ENCODE peak calls at places on chromosome X, in seven cellular contexts. Y is GM12878, C is SK-N-SH, I is neural progenitor cell, K is fibroblast of lung, B is trophoblast cell, E is hepatocyte. N is an unnamed sample.

GRCh38 chrX:65601530-65602281 is 65.7 kb upstream of the MSN start:
- DNase-seq in I (no peak), K (peak), B (no peak), Y (no peak), E (peak), C (no peak), N (peak)

GRCh38 chrX:97482901-97483300 is 599.2 kb downstream of the RPA4 start:
- DNase-seq in C (no peak), E (no peak), K (no peak), I (no peak), Y (no peak), B (no peak), N (no peak)

GRCh38 chrX:137033774-137034507 is at the start of gene GPR101:
- DNase-seq in B (no peak), E (peak), K (no peak), I (peak), C (peak), Y (no peak), N (peak)

GRCh38 chrX:39709364-39709763 is 388.4 kb downstream of the BCOR start:
- DNase-seq in Y (no peak), K (no peak), E (no peak), C (no peak), I (no peak), B (no peak), N (no peak)

GRCh38 chrX:132858018-132858417 is 100.4 kb downstream of the HS6ST2 start:
- DNase-seq in E (no peak), I (no peak), C (no peak), B (no peak), K (peak), Y (no peak), N (no peak)

GRCh38 chrX:139929876-139930275 is 3.0 kb downstream of the ATP11C start:
- DNase-seq in B (no peak), C (no peak), Y (no peak), E (no peak), K (no peak), I (peak), N (no peak)

GRCh38 chrX:107448625-107449468 is 605 bp upstream of the FRMPD3 start:
- DNase-seq in B (no peak), C (peak), E (peak), I (peak), K (no peak), Y (no peak), N (peak)

GRCh38 chrX:70554081-70554480 is 109.4 kb downstream of the DLG3 start:
- DNase-seq in K (peak), Y (no peak), I (no peak), C (no peak), B (no peak), E (peak), N (peak)

GRCh38 chrX:36019164-36019563 is 99.6 kb downstream of the CFAP47 start:
- DNase-seq in Y (no peak), E (peak), B (no peak), I (no peak), K (no peak), C (no peak), N (no peak)

GRCh38 chrX:154829102-154829501 is 5.4 kb downstream of the SMIM9 start:
- DNase-seq in K (no peak), I (no peak), Y (no peak), B (no peak), C (no peak), E (no peak), N (no peak)

GRCh38 chrX:154829926-154830442 is 4.5 kb downstream of the SMIM9 start:
- DNase-seq in I (no peak), K (no peak), E (no peak), B (no peak), C (no peak), Y (no peak), N (no peak)

GRCh38 chrX:154827194-154827593 is 7.3 kb downstream of the SMIM9 start:
- DNase-seq in I (no peak), K (no peak), C (no peak), B (no peak), Y (no peak), E (no peak), N (no peak)

GRCh38 chrX:154824638-154825037 is 9.8 kb downstream of the SMIM9 start:
- DNase-seq in C (no peak), I (no peak), B (peak), K (no peak), Y (no peak), E (no peak), N (no peak)

GRCh38 chrX:154827624-154828408 is 6.6 kb downstream of the SMIM9 start:
- DNase-seq in C (no peak), I (no peak), E (no peak), B (no peak), Y (peak), K (no peak), N (no peak)
- H3K4me2 ChIP-seq in C (no peak), I (no peak), E (no peak), B (no peak), Y (peak), K (no peak), N (no peak)

DNA sequence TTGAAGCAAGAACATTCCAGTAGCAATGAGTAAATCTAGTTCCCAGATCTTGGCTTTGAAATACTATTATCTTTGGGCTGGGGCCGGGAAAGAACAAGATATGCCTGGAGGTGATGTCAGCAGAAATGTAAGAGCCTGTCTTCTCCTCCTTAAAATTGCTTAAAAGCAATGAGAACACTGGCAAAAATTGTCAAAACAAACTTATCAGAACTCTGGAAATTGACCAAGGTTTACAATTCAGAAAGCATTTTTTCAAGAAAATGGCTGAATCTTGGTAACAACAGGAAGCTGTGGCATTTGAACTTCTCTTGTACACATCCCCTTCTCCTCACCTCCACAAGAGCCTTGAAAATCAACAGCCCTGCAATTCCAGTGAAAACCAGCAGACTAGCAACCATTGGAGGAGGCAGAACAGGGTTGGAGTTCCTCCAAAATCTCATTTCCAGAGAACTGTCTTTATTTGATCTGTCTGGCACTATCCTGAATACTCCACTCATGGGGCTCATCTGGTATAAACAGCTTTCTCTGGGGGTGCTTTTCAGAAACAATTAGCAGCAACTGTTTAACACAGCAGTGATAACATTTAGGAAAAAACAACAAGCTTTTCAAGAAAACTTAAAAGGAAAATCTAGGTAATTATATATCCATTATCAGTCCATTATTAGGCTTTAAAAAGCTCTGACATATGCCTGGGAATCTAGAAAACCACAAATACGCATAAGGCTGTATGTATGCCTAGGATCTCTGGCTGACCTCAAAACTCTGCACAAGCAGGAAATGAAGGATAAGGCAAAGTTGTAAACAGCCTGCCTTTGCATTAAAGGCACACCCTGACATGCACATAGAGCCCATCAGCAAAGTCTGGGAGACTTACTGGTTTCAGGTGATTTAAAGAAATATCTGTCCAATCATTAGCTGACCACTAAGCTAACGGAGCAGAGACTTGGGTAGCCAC is 13.7 kb downstream of the TIMP1 start:
- DNase-seq in K (peak), Y (no peak), B (no peak), C (no peak), I (no peak), E (no peak), N (peak)
- H3K4me2 ChIP-seq in K (no peak), Y (no peak), B (no peak), C (no peak), I (no peak), E (no peak), N (no peak)

DNA sequence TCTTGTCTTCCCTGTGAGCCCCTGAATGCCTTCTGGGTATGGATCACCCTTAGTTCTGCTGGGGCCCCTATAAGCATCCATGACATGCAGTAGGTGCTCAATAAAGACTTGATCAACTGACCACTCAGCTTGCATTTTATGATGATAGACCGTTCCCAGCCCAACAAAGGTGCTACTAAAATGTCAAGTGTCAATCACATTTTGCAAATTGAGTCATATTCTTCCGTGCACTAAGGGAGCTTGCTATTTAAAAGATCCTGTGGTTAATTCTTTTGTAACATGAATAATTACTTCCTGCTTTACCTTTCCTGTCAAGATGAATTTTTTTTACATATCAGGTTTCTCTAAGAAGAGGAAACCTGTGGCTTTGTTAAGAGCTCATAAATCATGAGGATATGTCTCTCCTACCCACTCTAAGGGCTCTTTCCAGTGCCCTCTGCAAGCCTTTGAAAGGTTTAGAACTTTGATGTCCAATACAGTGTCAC is 47.6 kb downstream of the SH3KBP1 start:
- DNase-seq in B (no peak), E (no peak), I (no peak), K (no peak), C (no peak), Y (peak), N (no peak)
- H3K4me2 ChIP-seq in B (no peak), E (no peak), I (no peak), K (no peak), C (no peak), Y (peak), N (no peak)

DNA sequence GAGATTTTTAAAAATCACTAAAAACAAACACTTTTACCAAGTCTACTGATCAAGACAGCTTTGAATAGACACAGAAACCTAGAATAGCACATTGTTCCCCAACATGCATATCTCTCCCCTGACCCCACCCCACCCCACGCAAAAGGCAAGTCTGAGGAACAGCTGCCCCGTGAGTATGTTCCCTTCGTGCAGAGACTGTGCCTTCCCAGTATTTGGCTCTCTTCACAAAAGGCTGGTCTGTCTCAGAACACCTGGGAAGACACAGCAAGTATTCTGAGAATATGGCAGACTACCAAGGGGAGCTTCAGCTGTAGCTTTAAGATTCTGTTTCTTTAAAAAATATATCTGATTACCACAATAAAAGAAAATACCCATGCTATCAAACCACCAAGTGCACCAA is 134.0 kb downstream of the SH3KBP1 start:
- DNase-seq in K (no peak), E (no peak), I (no peak), B (no peak), C (no peak), Y (no peak), N (no peak)
- H3K4me2 ChIP-seq in K (no peak), E (no peak), I (no peak), B (no peak), C (no peak), Y (no peak), N (no peak)

DNA sequence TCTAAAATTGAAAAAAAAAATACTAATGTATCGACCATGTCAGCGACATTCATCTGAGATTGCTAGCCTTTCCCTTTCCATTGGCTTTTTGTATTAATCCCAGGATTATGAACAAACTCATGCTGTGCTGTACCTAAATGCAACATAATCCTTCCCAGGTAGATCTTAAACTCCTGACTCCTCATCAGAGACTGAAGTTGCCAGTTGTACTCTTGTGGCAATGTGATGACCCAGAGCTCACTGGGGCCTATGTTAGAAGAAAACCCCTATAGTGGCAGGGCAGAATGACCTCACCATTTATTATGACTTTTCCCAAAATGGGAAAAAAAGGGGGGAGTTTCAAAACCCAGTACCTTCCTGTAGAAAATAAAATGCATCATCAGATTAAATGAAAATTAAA is 6.6 kb upstream of the ACSL4 start:
- DNase-seq in Y (no peak), I (no peak), E (no peak), K (no peak), B (no peak), C (no peak), N (no peak)
- H3K4me2 ChIP-seq in Y (no peak), I (no peak), E (no peak), K (no peak), B (no peak), C (no peak), N (no peak)

GRCh38 chrX:48028091-48028490 is 21.3 kb downstream of the SPACA5 start:
- DNase-seq in Y (no peak), E (no peak), K (no peak), I (no peak), C (no peak), B (no peak), N (no peak)

GRCh38 chrX:48022740-48023139 is 16.0 kb downstream of the SPACA5 start:
- DNase-seq in C (no peak), K (no peak), B (no peak), I (no peak), E (no peak), Y (no peak), N (peak)

GRCh38 chrX:48025561-48025960 is 18.8 kb downstream of the SPACA5 start:
- DNase-seq in Y (peak), B (peak), C (peak), I (peak), E (peak), K (peak), N (peak)

GRCh38 chrX:48021026-48021900 is 14.5 kb downstream of the SPACA5 start:
- DNase-seq in C (peak), E (peak), Y (peak), B (peak), K (peak), I (peak), N (peak)

DNA sequence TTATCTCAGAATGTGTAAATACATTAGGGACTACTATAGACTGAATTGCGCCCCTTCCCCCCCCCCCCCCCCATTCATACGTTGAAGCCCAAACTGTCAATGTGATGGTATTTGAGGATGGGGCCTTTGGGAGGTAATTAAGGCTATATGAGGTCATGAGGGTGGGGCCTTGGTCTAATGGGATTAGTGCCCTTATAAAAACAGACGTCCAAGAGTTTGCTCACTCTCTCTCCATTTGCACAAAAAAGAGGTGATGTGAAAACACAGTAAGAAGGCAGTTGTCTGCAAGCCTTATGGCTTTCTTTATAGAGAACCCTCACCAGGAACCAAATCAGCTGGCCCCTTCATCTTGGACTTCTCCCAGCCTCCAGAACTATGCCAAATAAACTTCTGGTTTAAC is 15.3 kb downstream of the SPACA5 start:
- DNase-seq in K (no peak), B (no peak), Y (no peak), E (no peak), C (no peak), I (no peak), N (no peak)
- H3K4me2 ChIP-seq in K (peak), B (no peak), Y (no peak), E (peak), C (peak), I (peak), N (peak)

GRCh38 chrX:48461830-48462229 is 8.2 kb downstream of the SLC38A5 start:
- DNase-seq in B (peak), C (no peak), Y (no peak), I (no peak), K (no peak), E (no peak), N (peak)
- H3K4me2 ChIP-seq in B (no peak), C (no peak), Y (no peak), I (no peak), K (no peak), E (no peak), N (no peak)

GRCh38 chrX:144006811-144007210 is 122.9 kb downstream of the UBE2NL start:
- DNase-seq in Y (no peak), I (no peak), K (peak), E (peak), C (no peak), B (no peak), N (peak)
- H3K4me2 ChIP-seq in Y (no peak), I (no peak), K (no peak), E (no peak), C (no peak), B (no peak), N (no peak)

DNA sequence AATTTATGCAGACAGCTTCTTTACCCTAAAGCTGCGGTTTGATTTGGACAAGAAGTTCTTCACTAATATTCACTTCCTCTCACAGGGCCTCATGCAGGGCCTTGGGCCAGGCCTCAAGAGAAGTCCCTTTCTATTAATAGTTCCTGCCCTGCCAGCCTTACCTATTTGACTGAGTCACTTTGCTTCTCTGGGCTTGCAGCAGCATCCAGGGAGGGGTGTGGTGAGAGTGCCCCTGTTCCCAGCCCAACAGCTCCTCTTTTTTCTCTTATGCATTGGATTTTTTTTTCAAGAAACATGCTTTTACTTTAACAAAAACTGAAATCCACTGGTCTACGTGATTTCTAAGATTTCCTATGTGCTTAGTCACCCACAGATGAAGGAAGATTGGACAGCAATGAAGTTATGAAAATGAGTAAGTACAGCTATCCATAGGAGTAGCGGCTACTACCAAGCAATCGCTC is 26.7 kb downstream of the FAM156B start:
- DNase-seq in Y (peak), I (no peak), B (peak), C (no peak), K (peak), E (peak), N (peak)
- H3K4me2 ChIP-seq in Y (peak), I (no peak), B (no peak), C (peak), K (no peak), E (peak), N (peak)